ENCODE peak calls at places on chromosomes 11 and 22, in six cellular contexts. O, D, L, X, A and I are unnamed samples.

GRCh38 chr11:128593281-128593680 is 5.9 kb upstream of the ETS1 start:
- DNase-seq in O (no peak), D (no peak), L (no peak), X (no peak), A (no peak), I (no peak)

GRCh38 chr22:40953446-40953845 is 2.3 kb downstream of the RBX1 start:
- DNase-seq in O (no peak), D (no peak), L (no peak), X (no peak), A (no peak), I (no peak)

GRCh38 chr11:31557991-31558390 is 48.4 kb downstream of the ELP4 start:
- DNase-seq in O (no peak), D (no peak), L (no peak), X (no peak), A (no peak), I (no peak)

GRCh38 chr11:101030692-101031091 is 98.9 kb downstream of the PGR start:
- DNase-seq in O (no peak), D (no peak), L (no peak), X (no peak), A (no peak), I (no peak)

GRCh38 chr11:58616594-58616993 is 5.9 kb upstream of the CNTF start:
- DNase-seq in O (peak; percentile 72), D (no peak), L (no peak), X (no peak), A (no peak), I (peak; percentile 81)

GRCh38 chr22:43343262-43343988 is at the start of gene SCUBE1:
- DNase-seq in O (peak; percentile 81), D (peak; percentile 56), L (peak; percentile 64), X (no peak), A (no peak), I (no peak)

GRCh38 chr22:37403267-37403960 is 23.9 kb downstream of the ELFN2 start:
- DNase-seq in O (no peak), D (no peak), L (no peak), X (no peak), A (no peak), I (no peak)

GRCh38 chr22:38069372-38070249 is 12.4 kb downstream of the PICK1 start:
- DNase-seq in O (peak; percentile 48), D (peak; percentile 82), L (no peak), X (no peak), A (peak; percentile 47), I (no peak)

GRCh38 chr11:82012276-82012675 is 721.4 kb downstream of the FAM181B start:
- DNase-seq in O (no peak), D (no peak), L (no peak), X (no peak), A (no peak), I (no peak)

GRCh38 chr11:66337103-66337899 is 1.1 kb upstream of the RIN1 start:
- DNase-seq in O (no peak), D (no peak), L (no peak), X (no peak), A (no peak), I (peak; percentile 84)

GRCh38 chr11:11569936-11570491 is 51.8 kb downstream of the GALNT18 start:
- DNase-seq in O (peak; percentile 42), D (peak; percentile 84), L (no peak), X (no peak), A (no peak), I (peak; percentile 88)

GRCh38 chr11:68206211-68206610 is 6.9 kb downstream of the KMT5B start:
- DNase-seq in O (no peak), D (no peak), L (peak; percentile 60), X (no peak), A (peak; percentile 80), I (no peak)

GRCh38 chr11:35304393-35304790 is 115.0 kb downstream of the SLC1A2 start:
- DNase-seq in O (no peak), D (no peak), L (peak; percentile 24), X (no peak), A (no peak), I (no peak)

GRCh38 chr11:28701760-28702449 is 593.7 kb downstream of the METTL15 start:
- DNase-seq in O (no peak), D (no peak), L (peak; percentile 71), X (peak; percentile 52), A (no peak), I (no peak)

GRCh38 chr11:57325735-57326048 is 940 bp upstream of the TNKS1BP1 start:
- DNase-seq in O (peak; percentile 67), D (peak; percentile 56), L (peak; percentile 55), X (no peak), A (no peak), I (peak; percentile 65)

GRCh38 chr22:45097061-45097460 is 66.7 kb upstream of the NUP50 start:
- DNase-seq in O (no peak), D (no peak), L (no peak), X (no peak), A (no peak), I (no peak)

GRCh38 chr11:62805991-62806441 is 776 bp upstream of the NXF1 start:
- DNase-seq in O (no peak), D (no peak), L (no peak), X (no peak), A (peak; percentile 56), I (no peak)

GRCh38 chr11:122197055-122197987 is 81.3 kb upstream of the BLID start:
- DNase-seq in O (peak; percentile 77), D (no peak), L (peak; percentile 87), X (no peak), A (peak; percentile 28), I (no peak)

GRCh38 chr11:8006349-8006977 is 19.3 kb downstream of the EIF3F start:
- DNase-seq in O (peak; percentile 61), D (peak; percentile 57), L (peak; percentile 71), X (no peak), A (peak; percentile 57), I (peak; percentile 76)

GRCh38 chr11:44939673-44940072 is 11.0 kb downstream of the TP53I11 start:
- DNase-seq in O (no peak), D (peak; percentile 55), L (no peak), X (no peak), A (peak; percentile 88), I (no peak)

GRCh38 chr11:90135016-90135415 is 553 bp downstream of the NAALAD2 start:
- DNase-seq in O (no peak), D (no peak), L (no peak), X (no peak), A (no peak), I (no peak)
- H3K4me3 ChIP-seq in O (peak overlapping the region; percentile 52), D (peak overlapping the region; percentile 59), L (peak overlapping the region; percentile 45), X (peak overlapping the region; percentile 52), A (peak overlapping the region; percentile 4), I (peak overlapping the region; percentile 27)

GRCh38 chr11:12673924-12674570 is at the start of gene TEAD1:
- DNase-seq in O (peak; percentile 97), D (peak; percentile 97), L (peak; percentile 85), X (peak; percentile 97), A (peak; percentile 3), I (peak; percentile 99)
- TF ChIP-seq POLR2A in O (peak; percentile 67), D (peak; percentile 77), L (peak; percentile 54), X (peak; percentile 73), A (no peak), I (no peak)

DNA sequence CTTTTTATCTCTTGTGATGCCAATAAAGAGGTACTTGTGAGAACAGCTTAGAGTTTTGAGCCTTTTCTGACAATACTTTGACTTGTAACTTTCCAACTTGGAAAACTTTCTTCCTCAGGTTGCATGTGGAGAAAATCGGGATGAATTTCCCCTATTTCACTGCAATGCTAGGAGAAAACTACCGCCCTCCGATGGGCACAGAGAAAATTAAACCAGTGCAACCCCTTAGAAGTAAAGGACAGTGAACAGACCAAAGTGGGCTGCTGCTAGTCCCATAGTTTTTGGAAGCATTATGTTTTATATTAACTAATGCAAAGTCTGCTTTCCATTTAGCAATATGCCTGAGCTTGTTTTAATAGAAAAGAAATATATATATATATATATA is 195.5 kb upstream of the RAG2 start:
- DNase-seq in O (no peak), D (no peak), L (no peak), X (no peak), A (no peak), I (no peak)
- TF ChIP-seq CTCF in O (no peak), D (no peak), L (no peak), X (no peak), A (peak; percentile 18), I (no peak)

GRCh38 chr22:50261615-50262459 is at the start of gene MAPK12:
- DNase-seq in O (peak; percentile 69), D (peak; percentile 62), L (no peak), X (no peak), A (peak; percentile 79), I (no peak)
- H3K4me3 ChIP-seq in O (peak within 1 kb of the TSS; percentile 48), D (peak within 1 kb of the TSS; percentile 52), L (peak within 1 kb of the TSS; percentile 90), X (peak within 1 kb of the TSS; percentile 43), A (peak within 1 kb of the TSS; percentile 57), I (no peak within 1 kb of the TSS)